ENCODE peak calls at places on chromosomes 11 and 22, in five cellular contexts. One of them, this sample, is unnamed.

GRCh38 chr11:1691027-1691877 is 5.7 kb upstream of the KRTAP5-6 start:
- DNase-seq in psoas muscle: no peak
- DNase-seq in colonic mucosa: no peak
- DNase-seq in tibial nerve: no peak
- DNase-seq in prostate gland: no peak
- DNase-seq in this sample: no peak

GRCh38 chr11:78469905-78470304 is 52.3 kb upstream of the GAB2 start:
- DNase-seq in psoas muscle: no peak
- DNase-seq in colonic mucosa: no peak
- DNase-seq in tibial nerve: no peak
- DNase-seq in prostate gland: no peak
- DNase-seq in this sample: peak; percentile 44

GRCh38 chr22:36221799-36222751 is 17.3 kb downstream of the APOL2 start:
- DNase-seq in psoas muscle: peak; percentile 72
- DNase-seq in colonic mucosa: peak; percentile 41
- DNase-seq in tibial nerve: no peak
- DNase-seq in prostate gland: peak; percentile 73
- DNase-seq in this sample: peak; percentile 73

GRCh38 chr11:64036081-64037026 is 623 bp downstream of the FLRT1 start:
- DNase-seq in psoas muscle: peak; percentile 85
- DNase-seq in colonic mucosa: no peak
- DNase-seq in tibial nerve: no peak
- DNase-seq in prostate gland: no peak
- DNase-seq in this sample: no peak

GRCh38 chr22:37801946-37802309 is 5.8 kb upstream of the GCAT start:
- DNase-seq in psoas muscle: no peak
- DNase-seq in colonic mucosa: peak; percentile 52
- DNase-seq in tibial nerve: no peak
- DNase-seq in prostate gland: no peak
- DNase-seq in this sample: no peak

GRCh38 chr11:120169981-120170698 is 32.2 kb upstream of the TRIM29 start:
- DNase-seq in psoas muscle: no peak
- DNase-seq in colonic mucosa: peak; percentile 22
- DNase-seq in tibial nerve: no peak
- DNase-seq in prostate gland: no peak
- DNase-seq in this sample: no peak

GRCh38 chr22:26894362-26894761 is 237.0 kb downstream of the MIAT start:
- DNase-seq in psoas muscle: no peak
- DNase-seq in colonic mucosa: no peak
- DNase-seq in tibial nerve: no peak
- DNase-seq in prostate gland: no peak
- DNase-seq in this sample: no peak

GRCh38 chr22:21602579-21602978 is 27.2 kb downstream of the YDJC start:
- DNase-seq in psoas muscle: no peak
- DNase-seq in colonic mucosa: no peak
- DNase-seq in tibial nerve: no peak
- DNase-seq in prostate gland: no peak
- DNase-seq in this sample: no peak

GRCh38 chr11:123137496-123138270 is 57.4 kb downstream of the CLMP start:
- DNase-seq in psoas muscle: peak; percentile 84
- DNase-seq in colonic mucosa: peak; percentile 42
- DNase-seq in tibial nerve: peak; percentile 79
- DNase-seq in prostate gland: no peak
- DNase-seq in this sample: no peak

GRCh38 chr22:44550666-44551491 is 52.8 kb upstream of the RTL6 start:
- DNase-seq in psoas muscle: peak; percentile 67
- DNase-seq in colonic mucosa: peak; percentile 63
- DNase-seq in tibial nerve: no peak
- DNase-seq in prostate gland: peak; percentile 39
- DNase-seq in this sample: no peak

GRCh38 chr11:119085523-119085878 is 820 bp downstream of the HMBS start:
- DNase-seq in psoas muscle: no peak
- DNase-seq in colonic mucosa: peak; percentile 33
- DNase-seq in tibial nerve: no peak
- DNase-seq in prostate gland: no peak
- DNase-seq in this sample: peak; percentile 28

GRCh38 chr11:128409476-128409875 is 177.9 kb downstream of the ETS1 start:
- DNase-seq in psoas muscle: no peak
- DNase-seq in colonic mucosa: no peak
- DNase-seq in tibial nerve: no peak
- DNase-seq in prostate gland: no peak
- DNase-seq in this sample: no peak

GRCh38 chr11:125955856-125956255 is 10.0 kb downstream of the VSIG10L2 start:
- DNase-seq in psoas muscle: no peak
- DNase-seq in colonic mucosa: no peak
- DNase-seq in tibial nerve: no peak
- DNase-seq in prostate gland: no peak
- DNase-seq in this sample: no peak

GRCh38 chr11:27995082-27995481 is 112.9 kb downstream of the KIF18A start:
- DNase-seq in psoas muscle: no peak
- DNase-seq in colonic mucosa: no peak
- DNase-seq in tibial nerve: no peak
- DNase-seq in prostate gland: no peak
- DNase-seq in this sample: no peak

GRCh38 chr11:95345651-95346050 is 114.6 kb upstream of the SESN3 start:
- DNase-seq in psoas muscle: no peak
- DNase-seq in colonic mucosa: no peak
- DNase-seq in tibial nerve: no peak
- DNase-seq in prostate gland: no peak
- DNase-seq in this sample: no peak

GRCh38 chr22:33746501-33746928 is 173.8 kb downstream of the LARGE1 start:
- DNase-seq in psoas muscle: no peak
- DNase-seq in colonic mucosa: peak; percentile 30
- DNase-seq in tibial nerve: no peak
- DNase-seq in prostate gland: no peak
- DNase-seq in this sample: no peak

GRCh38 chr11:19241260-19242183 is 777 bp upstream of the E2F8 start:
- DNase-seq in psoas muscle: peak; percentile 65
- DNase-seq in colonic mucosa: peak; percentile 80
- DNase-seq in tibial nerve: no peak
- DNase-seq in prostate gland: no peak
- DNase-seq in this sample: peak; percentile 52

GRCh38 chr11:100991541-100991940 is 138.1 kb downstream of the PGR start:
- DNase-seq in psoas muscle: no peak
- DNase-seq in colonic mucosa: no peak
- DNase-seq in tibial nerve: no peak
- DNase-seq in prostate gland: no peak
- DNase-seq in this sample: no peak

GRCh38 chr22:50694099-50694498 is 21.5 kb downstream of the SHANK3 start:
- DNase-seq in psoas muscle: no peak
- DNase-seq in colonic mucosa: no peak
- DNase-seq in tibial nerve: no peak
- DNase-seq in prostate gland: no peak
- DNase-seq in this sample: no peak

GRCh38 chr11:111981270-111981669 is 43.9 kb upstream of the DLAT start:
- DNase-seq in psoas muscle: no peak
- DNase-seq in colonic mucosa: no peak
- DNase-seq in tibial nerve: no peak
- DNase-seq in prostate gland: no peak
- DNase-seq in this sample: no peak

GRCh38 chr11:111982019-111982464 is 43.2 kb upstream of the DLAT start:
- DNase-seq in psoas muscle: no peak
- DNase-seq in colonic mucosa: peak; percentile 90
- DNase-seq in tibial nerve: peak; percentile 21
- DNase-seq in prostate gland: peak; percentile 87
- DNase-seq in this sample: peak; percentile 14

GRCh38 chr11:111983187-111983986 is 41.8 kb upstream of the DLAT start:
- DNase-seq in psoas muscle: no peak
- DNase-seq in colonic mucosa: peak; percentile 80
- DNase-seq in tibial nerve: no peak
- DNase-seq in prostate gland: peak; percentile 60
- DNase-seq in this sample: peak; percentile 86

GRCh38 chr11:111980062-111980461 is 42.9 kb downstream of the DIXDC1 start:
- DNase-seq in psoas muscle: no peak
- DNase-seq in colonic mucosa: no peak
- DNase-seq in tibial nerve: no peak
- DNase-seq in prostate gland: no peak
- DNase-seq in this sample: no peak

DNA sequence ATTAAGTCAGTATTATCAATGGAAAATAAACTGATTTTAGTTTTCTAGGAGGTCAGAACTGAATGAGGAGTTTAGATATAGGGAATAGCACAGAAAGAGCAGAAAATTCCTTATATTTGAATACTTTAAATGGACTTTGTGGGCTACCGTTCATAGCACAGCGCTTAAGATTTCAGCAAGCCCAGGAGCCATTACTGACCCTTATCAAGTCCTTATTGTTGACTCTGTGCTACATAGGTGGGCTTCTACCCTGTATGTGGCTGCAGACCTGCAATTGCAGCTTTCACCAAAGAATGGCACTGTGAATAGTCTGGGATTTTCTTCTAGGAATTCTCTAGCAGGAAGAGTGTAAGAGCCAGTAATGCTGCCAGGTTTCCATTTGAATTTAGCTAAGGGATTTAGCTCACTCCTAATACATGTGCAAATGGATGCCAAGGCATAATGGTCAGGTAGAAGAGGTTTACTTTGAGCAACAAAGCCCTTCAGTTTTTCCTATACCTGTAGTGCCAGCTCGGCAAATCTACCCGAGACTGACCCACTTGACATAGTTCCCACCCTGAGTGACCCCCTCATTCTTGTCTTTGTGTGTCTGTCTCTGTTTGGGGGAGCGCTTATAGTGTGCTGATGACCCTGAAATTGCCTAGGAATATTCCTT is 42.5 kb upstream of the DLAT start:
- DNase-seq in psoas muscle: no peak
- DNase-seq in colonic mucosa: no peak
- DNase-seq in tibial nerve: no peak
- DNase-seq in prostate gland: no peak
- DNase-seq in this sample: no peak
- H3K4me3 ChIP-seq in psoas muscle: no peak overlapping the region
- H3K4me3 ChIP-seq in colonic mucosa: peak overlapping the region; percentile 30
- H3K4me3 ChIP-seq in tibial nerve: no peak overlapping the region
- H3K4me3 ChIP-seq in prostate gland: peak overlapping the region; percentile 17
- H3K4me3 ChIP-seq in this sample: no peak overlapping the region

DNA sequence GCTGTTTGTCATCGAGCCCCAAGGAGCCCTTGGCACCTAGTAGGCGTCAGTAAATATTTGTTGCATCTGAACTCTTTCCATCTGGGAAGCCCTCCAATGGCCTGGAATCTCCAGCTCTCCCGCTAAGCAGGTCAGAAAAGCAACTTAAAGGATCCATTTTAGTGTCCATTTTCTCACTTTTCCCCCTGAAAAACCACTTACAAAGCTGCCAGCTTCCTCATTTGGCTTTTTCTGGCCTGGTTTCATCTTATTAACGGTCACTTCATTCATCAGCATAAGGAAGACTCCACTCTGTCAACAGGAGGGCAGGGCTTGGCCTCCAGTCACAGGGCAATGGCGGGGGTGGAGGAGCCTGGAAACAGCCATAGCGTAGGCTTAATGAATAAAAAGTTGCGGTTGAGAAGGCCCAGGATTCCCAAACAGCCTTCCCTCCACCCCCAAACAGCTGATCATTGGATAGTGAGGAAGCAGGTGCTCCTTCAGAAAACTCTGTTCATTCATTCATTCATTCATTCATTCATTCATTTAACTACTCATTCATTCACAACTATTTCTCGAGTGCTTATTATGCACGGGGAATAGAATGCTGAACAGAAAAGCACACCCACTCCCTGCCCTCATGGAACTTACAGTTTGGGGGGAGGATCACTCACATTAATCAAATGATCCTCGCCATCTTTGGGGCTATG is 104.5 kb upstream of the RCN1 start:
- DNase-seq in psoas muscle: no peak
- DNase-seq in colonic mucosa: no peak
- DNase-seq in tibial nerve: no peak
- DNase-seq in prostate gland: no peak
- DNase-seq in this sample: no peak
- H3K27me3 ChIP-seq in psoas muscle: peaks cover 3% of the 10 kb centered on the region
- H3K27me3 ChIP-seq in colonic mucosa: peaks cover 7% of the 10 kb centered on the region
- H3K27me3 ChIP-seq in tibial nerve: peaks cover 35% of the 10 kb centered on the region
- H3K27me3 ChIP-seq in prostate gland: peaks cover 4% of the 10 kb centered on the region
- H3K27me3 ChIP-seq in this sample: no peaks in the 10 kb centered on the region

GRCh38 chr11:130510407-130511006 is 62.1 kb downstream of the ADAMTS15 start:
- DNase-seq in psoas muscle: no peak
- DNase-seq in colonic mucosa: peak; percentile 39
- DNase-seq in tibial nerve: no peak
- DNase-seq in prostate gland: peak; percentile 69
- DNase-seq in this sample: no peak

GRCh38 chr11:130511765-130512164 is 63.3 kb downstream of the ADAMTS15 start:
- DNase-seq in psoas muscle: no peak
- DNase-seq in colonic mucosa: no peak
- DNase-seq in tibial nerve: no peak
- DNase-seq in prostate gland: no peak
- DNase-seq in this sample: no peak

GRCh38 chr11:130513132-130513531 is 64.7 kb downstream of the ADAMTS15 start:
- DNase-seq in psoas muscle: peak; percentile 90
- DNase-seq in colonic mucosa: peak; percentile 53
- DNase-seq in tibial nerve: no peak
- DNase-seq in prostate gland: peak; percentile 72
- DNase-seq in this sample: no peak

GRCh38 chr11:130514316-130514715 is 65.9 kb downstream of the ADAMTS15 start:
- DNase-seq in psoas muscle: no peak
- DNase-seq in colonic mucosa: no peak
- DNase-seq in tibial nerve: no peak
- DNase-seq in prostate gland: no peak
- DNase-seq in this sample: no peak

DNA sequence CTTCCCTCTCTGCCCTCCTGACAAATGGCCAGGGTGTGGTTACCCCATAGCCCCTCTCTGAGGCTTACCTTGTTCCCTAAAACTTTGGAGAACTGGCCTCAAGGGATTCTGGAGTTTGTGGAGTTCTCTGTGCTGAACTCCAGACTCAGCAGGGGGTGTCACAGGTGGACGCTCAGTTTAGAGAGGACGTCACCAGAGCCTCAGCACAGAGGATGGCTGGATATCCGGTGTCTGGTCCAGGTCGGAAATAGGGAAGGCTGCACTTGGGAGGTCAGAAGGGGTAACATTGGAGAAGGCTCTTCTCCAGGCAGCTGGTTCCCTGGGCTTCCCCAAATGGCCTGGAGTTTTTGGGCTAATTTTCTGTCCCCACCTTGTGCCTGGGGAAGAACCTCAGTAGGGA is 64.2 kb downstream of the ADAMTS15 start:
- DNase-seq in psoas muscle: no peak
- DNase-seq in colonic mucosa: no peak
- DNase-seq in tibial nerve: no peak
- DNase-seq in prostate gland: no peak
- DNase-seq in this sample: no peak
- H3K4me1 ChIP-seq in psoas muscle: peaks cover 25% of the 10 kb centered on the region
- H3K4me1 ChIP-seq in colonic mucosa: no peaks in the 10 kb centered on the region
- H3K4me1 ChIP-seq in tibial nerve: no peaks in the 10 kb centered on the region
- H3K4me1 ChIP-seq in prostate gland: no peaks in the 10 kb centered on the region
- H3K4me1 ChIP-seq in this sample: no peaks in the 10 kb centered on the region

DNA sequence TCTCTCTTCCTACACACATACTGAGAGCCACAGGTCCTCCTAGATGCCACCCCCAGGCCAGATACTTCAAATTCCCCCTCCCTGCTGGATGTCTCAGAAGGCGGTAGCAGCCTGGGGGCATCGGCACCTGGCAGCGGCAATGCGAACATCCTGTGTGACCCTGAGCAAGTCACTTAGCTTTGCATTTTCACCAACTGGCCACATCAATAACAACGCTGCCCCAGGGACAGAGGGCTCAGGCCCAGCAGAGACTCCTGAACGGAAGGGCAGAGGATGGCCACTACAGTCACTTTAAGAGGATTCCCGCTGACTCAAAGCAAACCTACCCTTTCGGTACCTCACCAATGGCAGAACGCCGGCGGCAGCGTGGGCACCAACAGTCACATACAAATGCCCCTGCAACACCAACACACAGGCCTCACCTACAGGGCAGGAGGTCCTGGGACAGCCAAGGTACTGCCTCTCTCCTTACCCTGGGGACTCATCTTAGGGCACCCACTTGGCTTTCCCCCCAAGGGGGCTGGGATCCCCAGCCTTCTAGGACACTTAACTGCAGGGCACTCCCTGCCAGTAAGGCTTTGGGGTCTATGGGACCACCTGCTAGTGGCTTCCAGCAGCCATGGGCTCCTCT is 1.6 kb downstream of the LMO1 start:
- DNase-seq in psoas muscle: no peak
- DNase-seq in colonic mucosa: no peak
- DNase-seq in tibial nerve: no peak
- DNase-seq in prostate gland: no peak
- DNase-seq in this sample: no peak
- H3K4me3 ChIP-seq in psoas muscle: peak overlapping the region; percentile 74
- H3K4me3 ChIP-seq in colonic mucosa: no peak overlapping the region
- H3K4me3 ChIP-seq in tibial nerve: peak overlapping the region; percentile 44
- H3K4me3 ChIP-seq in prostate gland: no peak overlapping the region
- H3K4me3 ChIP-seq in this sample: peak overlapping the region; percentile 35